ENCODE peak calls at places on chromosomes 3 and 15, in ten cellular contexts. P is K562, Z is sigmoid colon, G is SK-N-SH, O is stomach, H is esophagus muscularis mucosa, R is suprapubic skin, A is HepG2, B is GM12878, W is H1. S is an unnamed sample.

GRCh38 chr15:42692997-42693396 is 43.9 kb downstream of the CDAN1 start:
- DNase-seq in P (no peak), Z (no peak), G (no peak), O (no peak), H (no peak), R (no peak), A (no peak), B (no peak), W (no peak), S (no peak)

GRCh38 chr3:117589454-117589853 is 879.9 kb downstream of the TUSC7 start:
- DNase-seq in P (no peak), Z (no peak), G (no peak), O (no peak), H (no peak), R (no peak), A (no peak), B (no peak), W (no peak), S (no peak)

GRCh38 chr3:138078096-138078495 is 37.3 kb downstream of the DZIP1L start:
- DNase-seq in P (no peak), Z (no peak), G (no peak), O (no peak), H (no peak), R (no peak), A (no peak), B (no peak), W (no peak), S (no peak)

GRCh38 chr3:120506828-120507774 is 56.3 kb upstream of the FSTL1 start:
- DNase-seq in P (peak), Z (peak), G (peak), O (no peak), H (peak), R (no peak), A (peak), B (no peak), W (peak), S (peak)

GRCh38 chr15:50134524-50135024 is 15.5 kb upstream of the ATP8B4 start:
- DNase-seq in P (no peak), Z (no peak), G (no peak), O (no peak), H (no peak), R (no peak), A (no peak), B (no peak), W (no peak), S (no peak)

GRCh38 chr3:125067225-125067624 is 11.4 kb upstream of the HEG1 start:
- DNase-seq in P (no peak), Z (no peak), G (no peak), O (no peak), H (no peak), R (no peak), A (no peak), B (no peak), W (no peak), S (no peak)

GRCh38 chr3:126419886-126420786 is 25.4 kb downstream of the CFAP100 start:
- DNase-seq in P (no peak), Z (peak), G (peak), O (peak), H (no peak), R (no peak), A (peak), B (no peak), W (peak), S (no peak)

GRCh38 chr3:60497922-60498321 is 753.3 kb downstream of the FHIT start:
- DNase-seq in P (no peak), Z (no peak), G (peak), O (no peak), H (no peak), R (no peak), A (no peak), B (no peak), W (no peak), S (no peak)

GRCh38 chr15:41494922-41495735 is 1.5 kb downstream of the ITPKA start:
- DNase-seq in P (no peak), Z (no peak), G (no peak), O (peak), H (no peak), R (no peak), A (no peak), B (no peak), W (peak), S (no peak)

GRCh38 chr3:59798372-59799086 is 748.7 kb upstream of the CFAP20DC start:
- DNase-seq in P (no peak), Z (no peak), G (no peak), O (no peak), H (no peak), R (no peak), A (peak), B (no peak), W (no peak), S (no peak)

GRCh38 chr3:10808130-10808735 is 7.8 kb upstream of the SLC6A11 start:
- DNase-seq in P (no peak), Z (no peak), G (no peak), O (no peak), H (peak), R (no peak), A (no peak), B (no peak), W (no peak), S (no peak)

GRCh38 chr3:13274874-13275332 is 145.2 kb downstream of the NUP210 start:
- DNase-seq in P (no peak), Z (peak), G (no peak), O (no peak), H (no peak), R (no peak), A (no peak), B (no peak), W (no peak), S (no peak)

GRCh38 chr15:29613951-29614382 is 208.3 kb downstream of the TJP1 start:
- DNase-seq in P (peak), Z (no peak), G (peak), O (no peak), H (no peak), R (no peak), A (peak), B (no peak), W (peak), S (no peak)

GRCh38 chr3:52533623-52534280 is at the start of gene NT5DC2:
- DNase-seq in P (peak), Z (peak), G (peak), O (peak), H (no peak), R (peak), A (peak), B (no peak), W (peak), S (peak)

GRCh38 chr3:56878046-56878445 is 76.3 kb upstream of the ARHGEF3 start:
- DNase-seq in P (no peak), Z (no peak), G (no peak), O (no peak), H (no peak), R (no peak), A (no peak), B (no peak), W (no peak), S (no peak)

GRCh38 chr15:89361451-89362202 is 27.0 kb upstream of the POLG start:
- DNase-seq in P (peak), Z (peak), G (peak), O (peak), H (no peak), R (no peak), A (peak), B (no peak), W (peak), S (peak)

GRCh38 chr3:38131621-38132369 is 5.1 kb downstream of the ACAA1 start:
- DNase-seq in P (peak), Z (no peak), G (peak), O (peak), H (no peak), R (peak), A (no peak), B (no peak), W (peak), S (peak)

GRCh38 chr3:71269896-71270295 is 313.6 kb downstream of the FOXP1 start:
- DNase-seq in P (no peak), Z (no peak), G (no peak), O (no peak), H (no peak), R (no peak), A (no peak), B (no peak), W (no peak), S (no peak)

GRCh38 chr3:64444619-64445317 is 219.5 kb upstream of the PRICKLE2 start:
- DNase-seq in P (no peak), Z (no peak), G (peak), O (no peak), H (no peak), R (peak), A (no peak), B (no peak), W (no peak), S (no peak)

GRCh38 chr3:126124896-126125295 is 41.0 kb upstream of the SLC41A3 start:
- DNase-seq in P (no peak), Z (peak), G (no peak), O (peak), H (peak), R (peak), A (no peak), B (no peak), W (peak), S (peak)

GRCh38 chr3:171282041-171282440 is 178.2 kb downstream of the TNIK start:
- DNase-seq in P (no peak), Z (no peak), G (no peak), O (no peak), H (no peak), R (no peak), A (no peak), B (no peak), W (no peak), S (no peak)

GRCh38 chr3:170128977-170129431 is 52.5 kb downstream of the PHC3 start:
- DNase-seq in P (no peak), Z (no peak), G (no peak), O (no peak), H (no peak), R (no peak), A (no peak), B (no peak), W (no peak), S (no peak)

GRCh38 chr3:11548721-11549131 is 95.0 kb downstream of the VGLL4 start:
- DNase-seq in P (no peak), Z (peak), G (no peak), O (peak), H (no peak), R (peak), A (no peak), B (no peak), W (no peak), S (peak)

GRCh38 chr3:11238880-11239279 is 33.3 kb upstream of the ATG7 start:
- DNase-seq in P (no peak), Z (no peak), G (no peak), O (no peak), H (no peak), R (no peak), A (no peak), B (no peak), W (no peak), S (no peak)

GRCh38 chr15:67048281-67049279 is 16.8 kb upstream of the SMAD3 start:
- DNase-seq in P (no peak), Z (peak), G (no peak), O (peak), H (no peak), R (no peak), A (peak), B (no peak), W (no peak), S (peak)

GRCh38 chr15:91541286-91541685 is 312.2 kb upstream of the SLCO3A1 start:
- DNase-seq in P (no peak), Z (no peak), G (no peak), O (no peak), H (no peak), R (no peak), A (no peak), B (no peak), W (no peak), S (no peak)

DNA sequence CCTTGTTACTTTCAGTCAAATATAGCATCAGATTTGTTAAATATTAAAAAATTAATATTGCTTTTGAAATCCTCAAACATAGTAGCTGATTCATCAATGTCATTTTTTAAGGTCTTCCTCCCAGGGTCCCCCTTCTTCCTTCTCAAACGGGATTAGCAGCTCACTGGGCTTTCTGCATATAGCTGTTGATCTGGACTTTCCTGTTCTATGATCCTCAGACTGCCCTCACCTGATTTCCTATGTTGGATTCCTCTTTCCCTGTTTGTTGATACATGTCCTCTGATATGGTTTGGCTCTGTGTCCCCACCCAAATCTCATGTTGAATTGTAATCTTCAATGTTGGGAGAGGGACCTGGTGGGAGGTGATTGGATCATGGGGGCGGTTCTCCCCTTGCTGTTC is 5.8 kb downstream of the GUCA1C start:
- DNase-seq in P (no peak), Z (no peak), G (no peak), O (no peak), H (no peak), R (no peak), A (no peak), B (no peak), W (no peak), S (no peak)
- TF ChIP-seq EP300 in P (no peak), Z (no peak), G (no peak), O (no peak), H (no peak), R (no peak), A (no peak), B (no peak), W (no peak), S (no peak)

GRCh38 chr3:155130001-155130400 is 49.9 kb downstream of the MME start:
- DNase-seq in P (no peak), Z (no peak), G (no peak), O (no peak), H (no peak), R (no peak), A (no peak), B (no peak), W (no peak), S (no peak)
- H3K4me3 ChIP-seq in P (no peak), Z (no peak), G (no peak), O (no peak), H (no peak), R (no peak), A (no peak), B (no peak), W (no peak), S (no peak)

GRCh38 chr15:64892850-64893403 is 18.8 kb upstream of the ANKDD1A start:
- DNase-seq in P (no peak), Z (no peak), G (no peak), O (no peak), H (no peak), R (no peak), A (no peak), B (peak), W (no peak), S (no peak)
- TF ChIP-seq POLR2AphosphoS5 in P (no peak), Z (no peak), G (no peak), O (no peak), H (no peak), R (no peak), A (no peak), B (no peak), W (no peak), S (no peak)

DNA sequence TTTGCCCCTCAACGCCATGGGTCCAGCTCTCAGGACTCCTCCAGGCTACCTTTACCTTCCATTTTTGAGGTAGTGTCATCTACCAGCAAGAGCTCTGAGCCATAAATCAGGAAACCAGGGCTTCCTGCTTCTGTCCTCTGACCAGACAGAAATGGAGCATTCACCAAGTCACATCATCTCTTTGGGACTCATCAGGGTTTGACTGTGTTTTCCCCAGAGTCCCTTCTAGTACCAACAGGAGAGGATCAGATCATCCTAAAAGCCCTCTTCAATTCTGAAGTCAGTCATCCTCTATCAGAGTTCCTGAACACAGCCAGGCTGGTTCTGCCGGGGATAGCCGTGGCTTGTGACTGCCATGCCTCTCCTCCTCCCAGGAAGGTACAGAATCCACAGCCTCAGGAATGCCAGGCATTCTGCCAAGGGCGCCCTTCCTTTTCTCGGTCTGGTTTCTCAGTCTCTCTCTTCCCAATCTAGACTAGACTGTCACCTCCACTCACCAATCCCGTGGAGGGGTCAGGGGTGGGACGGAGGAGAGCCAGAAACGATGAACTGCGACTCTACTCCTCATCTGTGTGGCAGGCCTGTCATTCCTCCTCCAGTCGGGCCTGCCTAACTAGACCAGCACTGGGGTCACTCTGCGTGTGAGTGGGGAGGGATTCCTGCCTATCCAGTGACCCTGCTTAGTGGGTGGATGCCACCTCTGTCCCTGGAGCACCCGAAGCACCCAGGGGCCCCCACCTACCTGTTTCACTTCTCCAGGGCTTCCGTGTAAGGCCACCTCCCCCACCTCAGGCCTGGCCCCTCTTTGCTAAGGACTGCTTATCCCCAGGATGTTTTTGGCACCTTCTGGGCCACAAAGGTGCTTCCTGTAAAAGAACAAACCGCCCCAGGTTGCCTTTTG is 30.9 kb downstream of the CCNL1 start:
- DNase-seq in P (no peak), Z (no peak), G (no peak), O (peak), H (peak), R (no peak), A (peak), B (no peak), W (no peak), S (peak)
- TF ChIP-seq EP300 in P (no peak), Z (no peak), G (no peak), O (no peak), H (no peak), R (no peak), A (no peak), B (no peak), W (no peak), S (no peak)

GRCh38 chr15:63969652-63970421 is 76.4 kb downstream of the DAPK2 start:
- DNase-seq in P (no peak), Z (no peak), G (no peak), O (peak), H (no peak), R (no peak), A (peak), B (no peak), W (peak), S (peak)
- H3K4me3 ChIP-seq in P (no peak), Z (no peak), G (no peak), O (no peak), H (no peak), R (no peak), A (no peak), B (peak), W (no peak), S (no peak)

DNA sequence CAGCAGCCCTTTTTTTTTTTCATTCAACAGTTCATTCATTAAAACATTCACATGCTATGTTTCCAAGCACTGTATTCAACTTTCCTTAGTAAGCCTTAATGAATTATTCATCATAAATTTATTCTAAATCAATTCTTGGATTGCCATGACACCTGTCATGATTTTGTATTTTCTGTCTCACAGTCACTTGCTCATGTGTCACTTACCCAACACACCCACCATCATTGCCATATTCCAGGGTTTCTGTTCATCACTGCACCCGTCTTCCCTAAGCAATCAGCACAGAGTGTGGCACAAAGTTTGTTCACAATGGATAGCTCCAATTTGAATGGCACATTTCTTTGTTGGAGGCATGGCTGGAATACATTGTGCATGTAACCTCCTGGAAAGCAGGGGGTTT is 27.2 kb downstream of the CPNE4 start:
- DNase-seq in P (no peak), Z (no peak), G (no peak), O (no peak), H (no peak), R (no peak), A (no peak), B (no peak), W (no peak), S (no peak)
- TF ChIP-seq POLR2AphosphoS5 in P (no peak), Z (no peak), G (no peak), O (no peak), H (no peak), R (no peak), A (no peak), B (no peak), W (no peak), S (no peak)

GRCh38 chr15:98926236-98926635 is 81.4 kb downstream of the PGPEP1L start:
- DNase-seq in P (no peak), Z (no peak), G (no peak), O (no peak), H (no peak), R (no peak), A (no peak), B (no peak), W (no peak), S (no peak)

GRCh38 chr15:98924311-98925049 is 83.1 kb downstream of the PGPEP1L start:
- DNase-seq in P (no peak), Z (no peak), G (no peak), O (peak), H (no peak), R (no peak), A (no peak), B (no peak), W (no peak), S (no peak)

GRCh38 chr15:98920091-98920880 is 87.3 kb downstream of the PGPEP1L start:
- DNase-seq in P (no peak), Z (no peak), G (no peak), O (no peak), H (no peak), R (no peak), A (no peak), B (no peak), W (no peak), S (no peak)

GRCh38 chr15:98923579-98923978 is 84.0 kb downstream of the PGPEP1L start:
- DNase-seq in P (no peak), Z (no peak), G (no peak), O (no peak), H (no peak), R (no peak), A (no peak), B (no peak), W (no peak), S (no peak)

DNA sequence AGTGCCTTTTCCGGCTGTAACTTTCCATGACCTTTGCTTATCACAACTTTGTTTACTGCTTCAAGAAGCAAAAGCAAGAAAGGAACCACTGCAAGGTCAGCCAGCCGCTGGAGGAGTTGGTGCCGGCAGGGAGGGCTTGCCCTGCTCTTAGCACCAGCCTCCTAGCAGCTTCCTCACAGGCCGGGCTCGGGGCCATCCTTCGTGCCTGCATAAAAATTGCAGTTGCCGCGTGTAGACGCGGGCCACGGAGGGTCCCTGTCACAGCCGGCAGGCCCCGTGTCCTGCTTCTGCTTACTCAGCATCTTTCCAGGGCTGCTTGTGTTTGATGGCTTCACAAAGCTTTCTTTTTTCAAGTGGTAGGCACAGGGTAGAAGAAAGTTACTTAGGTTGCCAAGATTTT is 84.4 kb downstream of the PGPEP1L start:
- DNase-seq in P (no peak), Z (no peak), G (no peak), O (peak), H (no peak), R (no peak), A (no peak), B (no peak), W (no peak), S (no peak)
- TF ChIP-seq EP300 in P (no peak), Z (no peak), G (no peak), O (no peak), H (no peak), R (no peak), A (no peak), B (no peak), W (no peak), S (no peak)

DNA sequence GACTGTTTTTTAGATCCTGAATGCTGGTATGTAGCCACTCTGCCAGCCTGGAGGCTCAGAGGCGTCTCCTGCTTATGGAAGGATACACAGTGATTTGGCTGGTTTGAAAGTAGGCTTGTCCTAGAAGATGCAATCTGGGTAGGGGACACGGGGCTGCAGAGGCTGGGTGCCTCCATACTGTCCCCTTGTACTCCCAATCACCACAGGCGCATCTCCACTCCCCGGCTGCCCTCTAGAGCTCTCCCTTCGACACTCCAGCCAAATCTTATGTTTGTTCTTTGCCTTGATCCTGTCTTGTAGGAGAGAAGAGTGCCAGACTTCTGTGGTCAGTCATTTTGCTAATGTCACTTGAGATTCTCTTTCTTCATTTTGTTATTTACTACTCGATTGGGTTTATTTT is 168.8 kb upstream of the THRB start:
- DNase-seq in P (no peak), Z (no peak), G (no peak), O (no peak), H (no peak), R (no peak), A (no peak), B (no peak), W (no peak), S (no peak)
- H3K4me3 ChIP-seq in P (no peak), Z (no peak), G (no peak), O (no peak), H (no peak), R (no peak), A (no peak), B (no peak), W (no peak), S (no peak)